ENCODE peak calls at places on chromosomes 2 and 18, in seven cellular contexts. E is H1, D is K562, L is HepG2, Q is GM12891, R is GM12878, H is SK-N-SH. W is an unnamed sample.

GRCh38 chr18:35971661-35972196 is 750 bp upstream of the RMP24 start:
- DNase-seq in Q (no peak), L (peak; percentile 10), D (no peak), R (no peak), H (no peak), E (no peak), W (no peak)

GRCh38 chr2:159202568-159203071 is 83.9 kb downstream of the WDSUB1 start:
- DNase-seq in L (peak; percentile 20), D (no peak), R (no peak), Q (no peak), H (no peak), E (no peak), W (no peak)

GRCh38 chr2:108199726-108200125 is 40.0 kb upstream of the SULT1C3 start:
- DNase-seq in L (peak; percentile 38), Q (no peak), H (no peak), D (no peak), E (no peak), R (no peak), W (no peak)

GRCh38 chr18:45521151-45521550 is 94.1 kb upstream of the SLC14A2 start:
- DNase-seq in E (no peak), H (no peak), R (no peak), Q (no peak), D (no peak), L (no peak), W (no peak)

GRCh38 chr2:10448646-10449480 is 736 bp upstream of the ODC1 start:
- DNase-seq in E (peak; percentile 61), Q (peak; percentile 96), R (peak; percentile 65), D (peak; percentile 95), H (no peak), L (peak; percentile 90), W (peak; percentile 96)

GRCh38 chr2:66364495-66364992 is 70.4 kb upstream of the MEIS1 start:
- DNase-seq in E (no peak), Q (no peak), D (no peak), R (no peak), H (no peak), L (no peak), W (no peak)

GRCh38 chr2:236366406-236366805 is 102.2 kb upstream of the ASB18 start:
- DNase-seq in Q (no peak), H (no peak), R (peak; percentile 26), E (no peak), D (no peak), L (no peak), W (no peak)

GRCh38 chr2:81876628-81877027 is 1572.1 kb upstream of the LRRTM1 start:
- DNase-seq in D (no peak), H (no peak), R (no peak), Q (no peak), L (no peak), E (no peak), W (no peak)

GRCh38 chr2:233386382-233387041 is 32.2 kb downstream of the DGKD start:
- DNase-seq in H (no peak), D (no peak), E (no peak), L (no peak), R (no peak), Q (no peak), W (no peak)

GRCh38 chr2:165898381-165898780 is 55.2 kb downstream of the TTC21B start:
- DNase-seq in D (no peak), R (no peak), Q (no peak), L (no peak), E (no peak), H (peak; percentile 3), W (no peak)

GRCh38 chr18:3595282-3596273 is 145.6 kb downstream of the TGIF1 start:
- DNase-seq in Q (no peak), E (no peak), H (no peak), L (peak; percentile 92), D (peak; percentile 86), R (peak; percentile 82), W (no peak)

GRCh38 chr2:190804182-190804795 is 76.3 kb upstream of the GLS start:
- DNase-seq in Q (no peak), D (peak; percentile 13), H (no peak), R (no peak), E (no peak), L (no peak), W (no peak)

GRCh38 chr18:4204151-4204720 is 250.9 kb downstream of the DLGAP1 start:
- DNase-seq in H (no peak), Q (no peak), E (no peak), L (no peak), D (no peak), R (no peak), W (no peak)

GRCh38 chr18:73283032-73283431 is 415.2 kb upstream of the NETO1 start:
- DNase-seq in H (no peak), E (no peak), D (no peak), R (no peak), Q (no peak), L (no peak), W (no peak)

GRCh38 chr18:12606592-12607315 is 51.2 kb downstream of the SPIRE1 start:
- DNase-seq in H (no peak), Q (no peak), L (peak; percentile 38), E (no peak), D (no peak), R (no peak), W (no peak)

GRCh38 chr18:79754831-79755351 is 42.8 kb upstream of the KCNG2 start:
- DNase-seq in Q (no peak), H (no peak), E (no peak), D (no peak), R (no peak), L (no peak), W (no peak)

GRCh38 chr2:41701231-41701630 is 346.6 kb upstream of the PKDCC start:
- DNase-seq in L (no peak), H (no peak), Q (no peak), R (no peak), E (no peak), D (no peak), W (no peak)

GRCh38 chr2:41697389-41697788 is 350.4 kb upstream of the PKDCC start:
- DNase-seq in L (no peak), H (no peak), R (no peak), E (no peak), Q (no peak), D (no peak), W (no peak)

GRCh38 chr2:41695714-41696113 is 352.1 kb upstream of the PKDCC start:
- DNase-seq in E (no peak), L (no peak), R (no peak), D (no peak), H (no peak), Q (no peak), W (no peak)

GRCh38 chr2:41703123-41703522 is 344.7 kb upstream of the PKDCC start:
- DNase-seq in D (no peak), L (no peak), H (no peak), Q (no peak), R (no peak), E (no peak), W (no peak)

GRCh38 chr2:41698787-41699422 is 348.9 kb upstream of the PKDCC start:
- DNase-seq in Q (no peak), R (no peak), L (no peak), H (peak; percentile 85), E (peak; percentile 21), D (peak; percentile 26), W (no peak)
- TF ChIP-seq TAF1 in Q (no peak), R (no peak), L (no peak), H (no peak), E (no peak), D (no peak), W (no peak)

GRCh38 chr2:194720461-194720860 is 936.6 kb upstream of the SLC39A10 start:
- DNase-seq in L (no peak), R (no peak), E (no peak), H (no peak), D (no peak), Q (no peak), W (no peak)

DNA sequence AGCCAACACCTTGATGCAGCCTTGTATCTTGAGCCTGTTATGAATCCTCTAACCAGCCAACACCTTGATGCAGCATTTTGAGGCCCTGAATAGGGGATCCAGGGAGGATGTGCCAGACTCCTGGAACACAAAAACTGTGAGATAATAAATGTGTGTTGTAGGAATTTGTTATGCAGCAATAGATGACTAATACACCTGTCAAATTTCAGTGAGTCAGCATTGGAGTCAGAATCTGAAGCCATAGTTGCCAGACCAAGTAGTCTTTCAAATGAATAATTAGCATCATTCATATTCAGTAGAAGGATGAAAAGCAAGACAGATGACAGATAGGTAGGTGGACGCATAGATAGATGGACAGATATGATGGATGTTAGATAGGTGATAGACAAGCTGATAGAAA is 942.5 kb upstream of the SLC39A10 start:
- DNase-seq in H (no peak), E (no peak), Q (no peak), L (no peak), R (no peak), D (no peak), W (no peak)
- TF ChIP-seq TAF1 in H (no peak), E (no peak), Q (no peak), L (no peak), R (no peak), D (no peak), W (no peak)

GRCh38 chr2:136359121-136359965 is 241.4 kb upstream of the CXCR4 start:
- DNase-seq in Q (no peak), L (no peak), R (no peak), H (no peak), D (no peak), E (no peak), W (no peak)

GRCh38 chr2:136360790-136361189 is 242.8 kb upstream of the CXCR4 start:
- DNase-seq in E (no peak), L (no peak), Q (no peak), D (no peak), H (no peak), R (no peak), W (no peak)

GRCh38 chr2:136351684-136352083 is 233.7 kb upstream of the CXCR4 start:
- DNase-seq in L (no peak), R (no peak), E (no peak), Q (no peak), D (no peak), H (no peak), W (no peak)

GRCh38 chr2:136358576-136358975 is 240.6 kb upstream of the CXCR4 start:
- DNase-seq in H (no peak), L (no peak), E (no peak), D (no peak), Q (no peak), R (no peak), W (no peak)

GRCh38 chr2:136356111-136357033 is 238.4 kb upstream of the CXCR4 start:
- DNase-seq in D (no peak), R (no peak), Q (no peak), H (peak; percentile 26), E (no peak), L (no peak), W (no peak)
- TF ChIP-seq TAF1 in D (no peak), R (no peak), Q (no peak), H (no peak), E (no peak), L (no peak), W (no peak)

DNA sequence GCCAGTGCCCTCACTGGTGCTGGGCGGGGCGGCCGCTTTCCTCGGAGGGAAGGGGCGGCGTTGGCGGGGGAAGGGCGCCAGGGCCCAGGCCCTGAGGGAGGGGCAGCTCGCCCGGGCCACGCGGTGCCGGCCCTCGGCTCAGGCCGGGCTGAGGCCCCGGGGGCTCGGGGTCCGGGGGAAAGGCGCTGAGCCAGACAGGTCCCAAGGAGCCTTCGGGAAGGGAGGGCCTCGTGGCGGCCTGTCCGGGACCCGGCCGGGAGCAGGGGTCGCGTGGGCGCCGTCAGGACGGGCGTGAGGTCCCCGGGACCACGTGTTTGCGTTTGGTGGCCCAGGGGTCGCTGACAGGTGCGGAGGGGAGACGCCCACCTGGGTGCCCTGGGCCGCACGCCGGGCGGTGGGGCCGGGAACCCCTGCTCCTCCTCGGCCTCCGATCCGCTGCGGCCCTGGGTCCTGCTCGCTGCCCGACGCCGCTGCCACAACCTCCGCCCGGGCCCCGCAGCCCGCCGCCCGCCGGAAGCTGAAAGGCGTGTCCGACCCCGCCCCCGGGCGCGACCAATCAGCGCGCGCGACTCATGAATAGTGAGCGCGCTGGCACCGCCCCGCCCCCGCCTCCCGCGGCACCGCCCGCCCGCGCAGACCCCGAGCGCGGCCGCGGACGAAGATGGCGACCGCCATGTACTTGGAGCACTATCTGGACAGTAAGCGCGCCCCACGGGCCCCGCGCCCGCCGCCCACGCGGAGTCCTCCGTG is at the start of gene ING5:
- DNase-seq in Q (peak; percentile 69), H (peak; percentile 93), L (peak; percentile 89), D (peak; percentile 94), R (peak; percentile 46), E (peak; percentile 73), W (peak; percentile 77)
- TF ChIP-seq TAF1 in Q (peak; percentile 10), H (peak; percentile 58), L (peak; percentile 89), D (peak; percentile 72), R (peak; percentile 87), E (peak; percentile 85), W (no peak)